ENCODE peak calls at places on chromosomes 3 and 15, in seven cellular contexts. T is mesothelial cell of epicardium, I is Calu3, K is cardiac fibroblast, G is sigmoid colon, R is H1, L is brain microvascular endothelial cell. J is an unnamed sample.

GRCh38 chr3:44206862-44207652 is 34.6 kb upstream of the TOPAZ1 start:
- DNase-seq in L (no peak), T (no peak), K (no peak), I (no peak), G (no peak), R (no peak), J (no peak)

GRCh38 chr15:77013786-77014136 is 18.8 kb downstream of the PSTPIP1 start:
- DNase-seq in K (no peak), L (no peak), T (no peak), R (no peak), I (peak; percentile 50), G (no peak), J (peak; percentile 48)

GRCh38 chr15:92613841-92614240 is 41.7 kb downstream of the FAM174B start:
- DNase-seq in R (no peak), K (no peak), L (no peak), T (no peak), G (peak; percentile 30), I (no peak), J (no peak)

GRCh38 chr15:33083232-33084006 is 111.1 kb downstream of the FMN1 start:
- DNase-seq in T (no peak), I (no peak), R (no peak), L (no peak), G (no peak), K (no peak), J (peak; percentile 75)

GRCh38 chr3:63900459-63900858 is 11.7 kb downstream of the SCAANT1 start:
- DNase-seq in G (no peak), K (peak; percentile 68), R (no peak), L (no peak), I (no peak), T (no peak), J (no peak)

GRCh38 chr3:142566096-142566495 is 12.4 kb downstream of the ATR start:
- DNase-seq in T (no peak), R (no peak), K (peak; percentile 21), I (peak; percentile 73), L (no peak), G (no peak), J (no peak)

GRCh38 chr3:198027799-198028390 is 67.9 kb downstream of the LMLN start:
- DNase-seq in T (no peak), I (no peak), R (no peak), K (no peak), L (no peak), G (no peak), J (no peak)

GRCh38 chr15:77527164-77527778 is 105.4 kb downstream of the LINGO1 start:
- DNase-seq in T (peak; percentile 81), G (peak; percentile 53), L (no peak), I (peak; percentile 59), R (no peak), K (peak; percentile 20), J (peak; percentile 24)

GRCh38 chr3:46695177-46695961 is 1.9 kb upstream of the ALS2CL start:
- DNase-seq in L (no peak), K (peak; percentile 69), G (peak; percentile 83), I (peak; percentile 41), R (peak; percentile 78), T (no peak), J (peak; percentile 64)
- TF ChIP-seq CTCF in L (peak; percentile 52), K (no peak), G (no peak), I (peak; percentile 19), R (no peak), T (no peak), J (peak; percentile 49)

GRCh38 chr3:195895078-195895899 is 13.1 kb downstream of the TNK2 start:
- DNase-seq in K (peak; percentile 58), G (peak; percentile 73), R (peak; percentile 75), I (peak; percentile 72), L (no peak), T (no peak), J (peak; percentile 40)
- TF ChIP-seq CTCF in K (peak; percentile 44), G (no peak), R (no peak), I (peak; percentile 82), L (peak; percentile 58), T (no peak), J (no peak)

GRCh38 chr3:188205992-188206416 is 52.0 kb downstream of the LPP start:
- DNase-seq in L (no peak), R (no peak), G (no peak), K (no peak), T (no peak), I (peak; percentile 35), J (no peak)
- TF ChIP-seq CTCF in L (peak; percentile 55), R (peak; percentile 58), G (no peak), K (peak; percentile 32), T (peak; percentile 48), I (peak; percentile 47), J (peak; percentile 31)

GRCh38 chr3:194985031-194985578 is 285.9 kb downstream of the XXYLT1 start:
- DNase-seq in R (peak; percentile 82), T (peak; percentile 60), I (peak; percentile 57), K (peak; percentile 74), L (peak; percentile 50), G (peak; percentile 89), J (peak; percentile 79)
- TF ChIP-seq CTCF in R (peak; percentile 52), T (no peak), I (peak; percentile 13), K (peak; percentile 42), L (peak; percentile 70), G (peak; percentile 12), J (peak; percentile 53)

GRCh38 chr3:118808743-118809142 is 225.9 kb downstream of the IGSF11 start:
- DNase-seq in R (no peak), K (no peak), G (no peak), L (no peak), T (no peak), I (no peak), J (peak; percentile 21)
- TF ChIP-seq CTCF in R (no peak), K (no peak), G (no peak), L (no peak), T (no peak), I (no peak), J (no peak)

J was measured in epithelial cell of esophagus.